ENCODE peak calls at places on chromosomes 1 and 21, in five cellular contexts. One of them, this sample, is unnamed. For H3K4me1, the result is how much of the 10 kb centered on the place peaks cover.

GRCh38 chr1:179090522-179090921 is 8.7 kb downstream of the TOR3A start:
- DNase-seq in left ventricle myocardium inferior: no peak
- DNase-seq in tibial artery: no peak
- DNase-seq in IMR-90: no peak
- DNase-seq in heart left ventricle: no peak
- DNase-seq in this sample: no peak

GRCh38 chr1:42736152-42736551 is 3.9 kb downstream of the CLDN19 start:
- DNase-seq in left ventricle myocardium inferior: no peak
- DNase-seq in tibial artery: no peak
- DNase-seq in IMR-90: no peak
- DNase-seq in heart left ventricle: no peak
- DNase-seq in this sample: no peak

GRCh38 chr1:17611991-17612390 is 72.5 kb downstream of the ARHGEF10L start:
- DNase-seq in left ventricle myocardium inferior: no peak
- DNase-seq in tibial artery: no peak
- DNase-seq in IMR-90: peak
- DNase-seq in heart left ventricle: no peak
- DNase-seq in this sample: no peak

GRCh38 chr1:147902183-147902845 is at the start of gene GJA8:
- DNase-seq in left ventricle myocardium inferior: no peak
- DNase-seq in tibial artery: no peak
- DNase-seq in IMR-90: no peak
- DNase-seq in heart left ventricle: no peak
- DNase-seq in this sample: no peak

GRCh38 chr1:234047113-234047512 is 142.6 kb downstream of the SLC35F3 start:
- DNase-seq in left ventricle myocardium inferior: no peak
- DNase-seq in tibial artery: no peak
- DNase-seq in IMR-90: no peak
- DNase-seq in heart left ventricle: no peak
- DNase-seq in this sample: no peak

GRCh38 chr21:42815217-42815616 is 64.1 kb downstream of the WDR4 start:
- DNase-seq in left ventricle myocardium inferior: no peak
- DNase-seq in tibial artery: no peak
- DNase-seq in IMR-90: no peak
- DNase-seq in heart left ventricle: no peak
- DNase-seq in this sample: no peak

GRCh38 chr1:2258996-2259395 is 30.9 kb downstream of the SKI start:
- DNase-seq in left ventricle myocardium inferior: no peak
- DNase-seq in tibial artery: no peak
- DNase-seq in IMR-90: no peak
- DNase-seq in heart left ventricle: no peak
- DNase-seq in this sample: peak

GRCh38 chr1:19436716-19437476 is 48.4 kb downstream of the CAPZB start:
- DNase-seq in left ventricle myocardium inferior: peak
- DNase-seq in tibial artery: peak
- DNase-seq in IMR-90: no peak
- DNase-seq in heart left ventricle: peak
- DNase-seq in this sample: no peak

GRCh38 chr1:23527366-23527765 is 3.7 kb downstream of the E2F2 start:
- DNase-seq in left ventricle myocardium inferior: no peak
- DNase-seq in tibial artery: no peak
- DNase-seq in IMR-90: no peak
- DNase-seq in heart left ventricle: no peak
- DNase-seq in this sample: no peak

GRCh38 chr1:11168731-11169130 is 20.4 kb upstream of the ANGPTL7 start:
- DNase-seq in left ventricle myocardium inferior: no peak
- DNase-seq in tibial artery: no peak
- DNase-seq in IMR-90: no peak
- DNase-seq in heart left ventricle: no peak
- DNase-seq in this sample: no peak

DNA sequence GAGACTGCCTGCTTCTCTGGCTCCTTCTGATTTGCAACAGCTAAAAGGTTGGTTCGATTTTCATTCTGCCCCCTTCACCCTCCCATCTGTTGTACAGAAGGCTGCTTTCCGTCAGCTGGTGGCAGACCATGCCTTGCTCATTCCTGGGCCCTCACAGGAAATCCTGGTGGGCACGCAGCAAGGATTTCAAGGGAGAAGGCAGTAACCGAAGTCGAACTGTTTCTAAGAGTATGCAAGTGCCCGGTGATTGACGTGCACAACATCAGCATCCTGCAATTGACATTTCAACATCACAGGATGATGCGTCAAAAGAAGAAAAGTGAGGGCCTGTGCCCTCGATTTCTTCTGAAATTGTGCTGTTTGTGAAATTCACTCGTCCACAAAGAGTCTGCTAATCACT is 83.8 kb downstream of the PLPP3 start:
- DNase-seq in left ventricle myocardium inferior: no peak
- DNase-seq in tibial artery: no peak
- DNase-seq in IMR-90: no peak
- DNase-seq in heart left ventricle: no peak
- DNase-seq in this sample: no peak
- H3K4me1 ChIP-seq in left ventricle myocardium inferior: half or more
- H3K4me1 ChIP-seq in tibial artery: under half
- H3K4me1 ChIP-seq in IMR-90: under half
- H3K4me1 ChIP-seq in heart left ventricle: under half
- H3K4me1 ChIP-seq in this sample: under half

GRCh38 chr1:8097077-8097799 is 71.1 kb upstream of the ERRFI1 start:
- DNase-seq in left ventricle myocardium inferior: no peak
- DNase-seq in tibial artery: no peak
- DNase-seq in IMR-90: peak
- DNase-seq in heart left ventricle: no peak
- DNase-seq in this sample: peak

GRCh38 chr1:8097908-8098307 is 71.8 kb upstream of the ERRFI1 start:
- DNase-seq in left ventricle myocardium inferior: no peak
- DNase-seq in tibial artery: no peak
- DNase-seq in IMR-90: no peak
- DNase-seq in heart left ventricle: no peak
- DNase-seq in this sample: no peak

GRCh38 chr1:8094481-8095241 is 68.6 kb upstream of the ERRFI1 start:
- DNase-seq in left ventricle myocardium inferior: no peak
- DNase-seq in tibial artery: no peak
- DNase-seq in IMR-90: peak
- DNase-seq in heart left ventricle: no peak
- DNase-seq in this sample: no peak

GRCh38 chr1:8095584-8095983 is 69.5 kb upstream of the ERRFI1 start:
- DNase-seq in left ventricle myocardium inferior: no peak
- DNase-seq in tibial artery: no peak
- DNase-seq in IMR-90: no peak
- DNase-seq in heart left ventricle: no peak
- DNase-seq in this sample: no peak

DNA sequence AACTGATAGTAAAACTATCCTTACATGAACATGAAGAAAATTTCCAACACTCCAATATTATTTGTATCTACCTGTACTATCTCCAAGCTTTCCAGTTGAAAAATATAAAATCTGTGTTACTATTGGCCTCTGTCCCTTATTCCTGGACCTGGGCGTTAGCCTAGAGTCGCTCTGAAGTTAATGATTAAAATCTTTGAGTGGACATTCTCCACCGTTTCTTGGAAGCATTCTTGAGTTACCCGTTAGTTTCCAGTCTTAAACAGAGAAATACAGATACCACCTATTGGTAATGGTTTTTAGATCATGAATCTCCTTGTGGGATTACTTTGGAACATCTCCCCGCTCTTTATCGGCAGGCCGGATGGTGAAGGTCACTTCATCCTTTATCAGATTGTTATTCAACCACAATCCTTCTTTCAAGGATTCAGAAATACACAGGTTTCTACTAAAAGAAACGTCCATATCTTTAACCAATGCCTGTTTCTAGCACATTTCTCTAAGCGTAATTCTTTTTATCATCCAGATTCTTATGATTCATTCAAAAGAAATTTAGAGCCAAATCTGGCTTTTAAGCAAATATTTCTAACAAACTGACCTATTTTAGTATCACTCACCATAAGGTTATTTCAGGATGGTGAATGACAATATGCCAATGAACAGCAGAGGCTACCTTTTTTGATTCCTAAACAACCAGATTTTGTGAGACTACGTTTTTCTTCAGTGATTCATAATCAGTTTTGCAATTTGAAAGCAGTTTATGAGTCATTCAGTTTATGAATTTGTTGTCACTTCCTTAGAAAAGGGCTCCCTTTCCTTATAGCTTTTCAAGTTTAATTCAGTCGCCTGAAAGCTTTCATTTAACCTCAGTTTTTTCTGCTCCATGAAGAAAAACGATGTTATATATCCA is 70.2 kb upstream of the ERRFI1 start:
- DNase-seq in left ventricle myocardium inferior: no peak
- DNase-seq in tibial artery: no peak
- DNase-seq in IMR-90: peak
- DNase-seq in heart left ventricle: no peak
- DNase-seq in this sample: no peak
- H3K4me1 ChIP-seq in left ventricle myocardium inferior: under half
- H3K4me1 ChIP-seq in tibial artery: under half
- H3K4me1 ChIP-seq in IMR-90: under half
- H3K4me1 ChIP-seq in heart left ventricle: under half
- H3K4me1 ChIP-seq in this sample: under half

DNA sequence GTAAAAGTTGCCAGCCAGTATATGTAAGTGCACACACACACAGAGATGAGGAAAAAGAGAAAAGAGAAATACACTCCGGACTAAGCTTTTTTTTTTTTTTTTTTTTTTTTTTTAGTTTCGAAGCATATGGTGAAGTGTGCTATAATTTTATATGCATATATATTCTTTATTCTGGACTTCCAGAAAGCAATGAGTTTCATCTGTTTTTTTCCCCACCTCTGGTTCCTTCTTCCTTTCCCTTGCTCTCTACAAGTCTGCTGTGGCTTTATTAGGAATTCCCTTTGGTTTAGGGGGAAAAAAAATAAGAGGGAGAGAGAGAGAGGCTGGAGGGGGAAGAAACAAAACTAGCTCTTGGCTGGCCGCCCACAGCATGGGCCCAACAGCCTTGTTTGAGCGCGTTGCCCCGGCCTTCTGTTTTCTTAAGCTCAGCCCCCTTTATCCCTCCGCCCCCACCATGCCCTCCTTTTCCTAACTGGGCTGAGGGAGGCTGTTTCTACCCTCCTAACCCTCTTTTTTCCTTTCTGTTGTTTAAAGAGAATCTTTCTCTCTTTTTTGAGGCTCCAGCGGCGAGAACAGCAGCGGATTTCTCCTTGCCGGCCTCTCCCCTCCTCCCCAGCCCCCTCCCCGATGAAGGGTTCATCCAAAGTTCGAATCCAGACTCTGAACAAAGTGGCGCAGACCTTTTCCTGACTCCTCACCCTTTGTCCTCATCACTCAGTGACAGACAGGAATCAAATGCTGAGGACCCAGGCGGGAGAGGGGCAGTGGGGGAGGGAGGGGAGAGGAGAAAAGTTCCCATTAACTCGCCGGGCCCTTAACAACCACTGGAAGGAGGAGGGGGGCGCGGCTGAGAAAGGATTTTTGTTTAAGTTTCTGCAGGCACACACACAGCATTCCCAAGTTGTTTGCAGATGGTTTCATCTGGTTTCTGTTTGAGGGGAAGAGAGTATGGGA is 29.7 kb downstream of the PBX1 start:
- DNase-seq in left ventricle myocardium inferior: peak
- DNase-seq in tibial artery: peak
- DNase-seq in IMR-90: peak
- DNase-seq in heart left ventricle: peak
- DNase-seq in this sample: no peak
- H3K4me1 ChIP-seq in left ventricle myocardium inferior: half or more
- H3K4me1 ChIP-seq in tibial artery: half or more
- H3K4me1 ChIP-seq in IMR-90: under half
- H3K4me1 ChIP-seq in heart left ventricle: under half
- H3K4me1 ChIP-seq in this sample: under half

DNA sequence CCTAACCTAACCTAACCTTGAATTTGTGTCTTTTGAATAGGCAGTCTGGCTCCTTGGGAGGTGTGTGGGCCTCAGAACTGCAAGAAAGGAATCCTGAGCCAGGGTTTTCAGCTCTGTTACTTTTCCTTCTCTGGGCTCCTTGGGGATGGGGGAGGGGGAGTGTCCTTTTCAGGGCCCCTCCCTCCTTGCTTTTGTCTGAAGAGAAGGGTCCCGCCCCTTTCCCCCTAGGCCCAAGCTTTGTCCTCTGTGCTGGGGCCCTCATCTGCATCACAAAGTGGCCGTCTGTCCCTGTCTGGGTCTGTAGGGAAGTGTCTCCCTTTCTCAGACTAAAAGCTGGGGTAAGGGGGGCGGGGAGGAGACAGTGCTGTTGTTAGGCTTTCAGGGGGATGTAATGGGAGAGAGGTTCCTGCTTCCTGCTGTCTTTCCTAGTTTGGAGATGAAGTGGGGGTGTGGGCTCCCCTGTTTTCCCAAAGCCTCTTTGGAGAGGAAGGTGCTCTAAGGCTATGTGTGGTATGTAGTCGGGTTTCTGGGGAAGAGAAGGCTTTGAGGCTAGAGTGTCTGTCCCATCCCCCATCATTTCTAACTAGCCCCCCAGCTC is 3.1 kb downstream of the AGO1 start:
- DNase-seq in left ventricle myocardium inferior: no peak
- DNase-seq in tibial artery: no peak
- DNase-seq in IMR-90: no peak
- DNase-seq in heart left ventricle: no peak
- DNase-seq in this sample: no peak
- H3K4me1 ChIP-seq in left ventricle myocardium inferior: under half
- H3K4me1 ChIP-seq in tibial artery: under half
- H3K4me1 ChIP-seq in IMR-90: under half
- H3K4me1 ChIP-seq in heart left ventricle: under half
- H3K4me1 ChIP-seq in this sample: under half

GRCh38 chr1:231415018-231415583 is 7.0 kb downstream of the EGLN1 start:
- DNase-seq in left ventricle myocardium inferior: no peak
- DNase-seq in tibial artery: no peak
- DNase-seq in IMR-90: no peak
- DNase-seq in heart left ventricle: no peak
- DNase-seq in this sample: no peak
- H3K4me1 ChIP-seq in left ventricle myocardium inferior: half or more
- H3K4me1 ChIP-seq in tibial artery: half or more
- H3K4me1 ChIP-seq in IMR-90: under half
- H3K4me1 ChIP-seq in heart left ventricle: half or more
- H3K4me1 ChIP-seq in this sample: half or more

GRCh38 chr1:206833741-206834140 is 31.7 kb upstream of the IL20 start:
- DNase-seq in left ventricle myocardium inferior: no peak
- DNase-seq in tibial artery: no peak
- DNase-seq in IMR-90: no peak
- DNase-seq in heart left ventricle: no peak
- DNase-seq in this sample: no peak
- H3K4me1 ChIP-seq in left ventricle myocardium inferior: under half
- H3K4me1 ChIP-seq in tibial artery: under half
- H3K4me1 ChIP-seq in IMR-90: under half
- H3K4me1 ChIP-seq in heart left ventricle: under half
- H3K4me1 ChIP-seq in this sample: under half